ENCODE peak calls at places on chromosome 18, in seven cellular contexts. One of them, this sample, is unnamed.

GRCh38 chr18:47909484-47909883 is 21.0 kb downstream of the SMAD2 start:
- DNase-seq in GM12891: no peak
- DNase-seq in K562: no peak
- DNase-seq in SK-N-SH: no peak
- DNase-seq in GM12878: no peak
- DNase-seq in H1: no peak
- DNase-seq in HepG2: no peak
- DNase-seq in this sample: no peak

GRCh38 chr18:29925566-29925965 is 1117.0 kb downstream of the DSC3 start:
- DNase-seq in GM12891: no peak
- DNase-seq in K562: no peak
- DNase-seq in SK-N-SH: no peak
- DNase-seq in GM12878: no peak
- DNase-seq in H1: no peak
- DNase-seq in HepG2: no peak
- DNase-seq in this sample: no peak

GRCh38 chr18:39186008-39186407 is 1620.4 kb upstream of the CELF4 start:
- DNase-seq in GM12891: no peak
- DNase-seq in K562: no peak
- DNase-seq in SK-N-SH: no peak
- DNase-seq in GM12878: no peak
- DNase-seq in H1: no peak
- DNase-seq in HepG2: no peak
- DNase-seq in this sample: no peak

GRCh38 chr18:3594760-3595241 is 144.8 kb downstream of the TGIF1 start:
- DNase-seq in GM12891: no peak
- DNase-seq in K562: peak
- DNase-seq in SK-N-SH: no peak
- DNase-seq in GM12878: no peak
- DNase-seq in H1: no peak
- DNase-seq in HepG2: peak
- DNase-seq in this sample: no peak

GRCh38 chr18:26432651-26433424 is 115.5 kb downstream of the KCTD1 start:
- DNase-seq in GM12891: no peak
- DNase-seq in K562: no peak
- DNase-seq in SK-N-SH: no peak
- DNase-seq in GM12878: no peak
- DNase-seq in H1: peak
- DNase-seq in HepG2: no peak
- DNase-seq in this sample: no peak

GRCh38 chr18:70037453-70038061 is 89.9 kb upstream of the CD226 start:
- DNase-seq in GM12891: no peak
- DNase-seq in K562: peak
- DNase-seq in SK-N-SH: no peak
- DNase-seq in GM12878: no peak
- DNase-seq in H1: no peak
- DNase-seq in HepG2: no peak
- DNase-seq in this sample: no peak

GRCh38 chr18:60982296-60982695 is 350.9 kb upstream of the CDH20 start:
- DNase-seq in GM12891: no peak
- DNase-seq in K562: no peak
- DNase-seq in SK-N-SH: no peak
- DNase-seq in GM12878: no peak
- DNase-seq in H1: no peak
- DNase-seq in HepG2: no peak
- DNase-seq in this sample: no peak

GRCh38 chr18:3284501-3284900 is 22.6 kb downstream of the MYL12B start:
- DNase-seq in GM12891: no peak
- DNase-seq in K562: no peak
- DNase-seq in SK-N-SH: no peak
- DNase-seq in GM12878: no peak
- DNase-seq in H1: no peak
- DNase-seq in HepG2: no peak
- DNase-seq in this sample: no peak

GRCh38 chr18:40813116-40813515 is 1141.9 kb upstream of the PIK3C3 start:
- DNase-seq in GM12891: no peak
- DNase-seq in K562: no peak
- DNase-seq in SK-N-SH: no peak
- DNase-seq in GM12878: no peak
- DNase-seq in H1: no peak
- DNase-seq in HepG2: no peak
- DNase-seq in this sample: no peak

GRCh38 chr18:67243799-67244587 is 272.5 kb downstream of the DSEL start:
- DNase-seq in GM12891: no peak
- DNase-seq in K562: no peak
- DNase-seq in SK-N-SH: no peak
- DNase-seq in GM12878: no peak
- DNase-seq in H1: no peak
- DNase-seq in HepG2: no peak
- DNase-seq in this sample: no peak

GRCh38 chr18:77343846-77344527 is 94.3 kb downstream of the GALR1 start:
- DNase-seq in GM12891: no peak
- DNase-seq in K562: no peak
- DNase-seq in SK-N-SH: no peak
- DNase-seq in GM12878: no peak
- DNase-seq in H1: no peak
- DNase-seq in HepG2: no peak
- DNase-seq in this sample: no peak

GRCh38 chr18:11849845-11850747 is 1.1 kb upstream of the CHMP1B start:
- DNase-seq in GM12891: no peak
- DNase-seq in K562: peak
- DNase-seq in SK-N-SH: peak
- DNase-seq in GM12878: no peak
- DNase-seq in H1: peak
- DNase-seq in HepG2: peak
- DNase-seq in this sample: no peak

GRCh38 chr18:49241852-49242251 is 218.6 kb downstream of the DYM start:
- DNase-seq in GM12891: no peak
- DNase-seq in K562: no peak
- DNase-seq in SK-N-SH: no peak
- DNase-seq in GM12878: no peak
- DNase-seq in H1: no peak
- DNase-seq in HepG2: no peak
- DNase-seq in this sample: no peak

GRCh38 chr18:28834889-28835288 is 658.0 kb upstream of the CDH2 start:
- DNase-seq in GM12891: no peak
- DNase-seq in K562: no peak
- DNase-seq in SK-N-SH: no peak
- DNase-seq in GM12878: no peak
- DNase-seq in H1: no peak
- DNase-seq in HepG2: no peak
- DNase-seq in this sample: no peak

GRCh38 chr18:74896390-74896991 is 298.8 kb downstream of the ZNF407 start:
- DNase-seq in GM12891: no peak
- DNase-seq in K562: peak
- DNase-seq in SK-N-SH: peak
- DNase-seq in GM12878: no peak
- DNase-seq in H1: peak
- DNase-seq in HepG2: peak
- DNase-seq in this sample: peak

GRCh38 chr18:23619388-23619873 is 33.1 kb upstream of the NPC1 start:
- DNase-seq in GM12891: peak
- DNase-seq in K562: no peak
- DNase-seq in SK-N-SH: no peak
- DNase-seq in GM12878: no peak
- DNase-seq in H1: no peak
- DNase-seq in HepG2: no peak
- DNase-seq in this sample: no peak

GRCh38 chr18:76005632-76006031 is 489.4 kb downstream of the ZNF516 start:
- DNase-seq in GM12891: no peak
- DNase-seq in K562: no peak
- DNase-seq in SK-N-SH: peak
- DNase-seq in GM12878: no peak
- DNase-seq in H1: no peak
- DNase-seq in HepG2: no peak
- DNase-seq in this sample: no peak

GRCh38 chr18:79519751-79520472 is 124.2 kb downstream of the NFATC1 start:
- DNase-seq in GM12891: no peak
- DNase-seq in K562: peak
- DNase-seq in SK-N-SH: no peak
- DNase-seq in GM12878: no peak
- DNase-seq in H1: no peak
- DNase-seq in HepG2: no peak
- DNase-seq in this sample: no peak

GRCh38 chr18:48002933-48003365 is 72.5 kb upstream of the SMAD2 start:
- DNase-seq in GM12891: no peak
- DNase-seq in K562: no peak
- DNase-seq in SK-N-SH: no peak
- DNase-seq in GM12878: no peak
- DNase-seq in H1: no peak
- DNase-seq in HepG2: no peak
- DNase-seq in this sample: no peak

DNA sequence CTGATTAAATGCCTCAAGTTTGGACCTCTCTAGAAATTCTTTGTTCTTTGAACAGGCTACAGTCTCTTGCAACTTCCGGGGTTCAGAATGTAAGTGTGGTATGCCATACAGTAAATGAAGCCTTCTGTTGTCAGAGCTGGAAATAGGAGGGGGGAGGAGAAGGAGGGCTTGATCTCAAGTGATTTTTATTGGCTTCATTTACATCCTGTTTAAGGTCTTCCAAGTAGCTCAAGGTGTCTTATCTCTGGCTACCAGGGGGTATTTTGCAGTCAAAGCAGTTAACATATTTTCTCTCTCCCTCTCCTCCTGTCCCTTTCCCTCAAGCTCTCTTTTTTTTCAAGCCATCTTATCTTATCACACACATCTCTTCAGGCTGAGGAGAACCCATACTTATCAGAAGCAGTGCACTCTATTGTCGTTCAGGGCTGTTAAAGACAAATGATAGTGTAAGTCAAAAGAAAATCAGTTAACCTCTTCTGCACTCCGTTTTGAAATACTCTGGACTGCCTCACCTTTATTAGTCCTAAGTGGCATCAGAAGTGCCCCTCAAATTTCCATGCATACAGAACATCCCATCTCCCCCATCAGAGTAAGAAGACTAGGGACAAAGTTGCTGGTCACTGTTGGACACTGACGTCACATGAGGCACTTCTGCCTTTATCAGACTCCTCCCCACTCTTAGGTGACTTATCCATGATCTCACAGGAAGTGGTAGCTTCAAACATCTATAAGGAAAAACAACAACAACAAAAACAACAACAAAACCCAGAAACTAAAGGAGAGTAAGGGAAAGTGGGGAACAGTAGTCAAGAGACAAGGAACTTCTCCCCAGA is 112.1 kb downstream of the ZNF521 start:
- DNase-seq in GM12891: no peak
- DNase-seq in K562: peak
- DNase-seq in SK-N-SH: no peak
- DNase-seq in GM12878: no peak
- DNase-seq in H1: no peak
- DNase-seq in HepG2: no peak
- DNase-seq in this sample: no peak
- TF ChIP-seq POLR2AphosphoS5 in GM12891: no peak
- TF ChIP-seq POLR2AphosphoS5 in K562: peak
- TF ChIP-seq POLR2AphosphoS5 in SK-N-SH: no peak
- TF ChIP-seq POLR2AphosphoS5 in GM12878: no peak
- TF ChIP-seq POLR2AphosphoS5 in H1: no peak
- TF ChIP-seq POLR2AphosphoS5 in HepG2: no peak
- TF ChIP-seq POLR2AphosphoS5 in this sample: no peak

GRCh38 chr18:10424576-10425314 is 29.7 kb upstream of the APCDD1 start:
- DNase-seq in GM12891: no peak
- DNase-seq in K562: no peak
- DNase-seq in SK-N-SH: no peak
- DNase-seq in GM12878: no peak
- DNase-seq in H1: no peak
- DNase-seq in HepG2: no peak
- DNase-seq in this sample: no peak

GRCh38 chr18:10419420-10420103 is 34.9 kb upstream of the APCDD1 start:
- DNase-seq in GM12891: no peak
- DNase-seq in K562: peak
- DNase-seq in SK-N-SH: no peak
- DNase-seq in GM12878: no peak
- DNase-seq in H1: no peak
- DNase-seq in HepG2: no peak
- DNase-seq in this sample: no peak

GRCh38 chr18:10420561-10421352 is 33.7 kb upstream of the APCDD1 start:
- DNase-seq in GM12891: no peak
- DNase-seq in K562: no peak
- DNase-seq in SK-N-SH: no peak
- DNase-seq in GM12878: no peak
- DNase-seq in H1: no peak
- DNase-seq in HepG2: no peak
- DNase-seq in this sample: no peak

GRCh38 chr18:10421859-10422258 is 32.6 kb upstream of the APCDD1 start:
- DNase-seq in GM12891: no peak
- DNase-seq in K562: no peak
- DNase-seq in SK-N-SH: no peak
- DNase-seq in GM12878: no peak
- DNase-seq in H1: no peak
- DNase-seq in HepG2: no peak
- DNase-seq in this sample: no peak

DNA sequence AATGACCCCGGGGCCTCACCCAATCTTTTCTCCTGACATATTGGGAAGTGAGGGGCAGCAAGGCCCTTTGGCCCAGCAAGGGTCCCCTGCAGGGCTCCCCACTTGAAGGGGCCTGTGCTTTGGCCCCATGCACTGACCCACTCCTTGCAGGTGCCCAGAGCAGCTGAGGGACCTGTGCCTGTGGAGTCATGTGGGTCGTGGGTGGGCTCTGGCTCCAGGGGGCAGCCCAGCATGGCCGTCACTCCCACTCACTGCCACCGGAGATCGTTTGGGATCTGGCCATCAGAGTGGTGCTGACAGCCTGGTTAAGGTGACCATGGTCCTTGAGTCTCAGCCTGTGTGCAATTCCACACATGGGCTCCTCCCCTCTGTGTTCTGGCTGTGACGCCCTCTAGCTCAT is 31.7 kb upstream of the APCDD1 start:
- DNase-seq in GM12891: no peak
- DNase-seq in K562: no peak
- DNase-seq in SK-N-SH: no peak
- DNase-seq in GM12878: no peak
- DNase-seq in H1: no peak
- DNase-seq in HepG2: no peak
- DNase-seq in this sample: no peak
- TF ChIP-seq TAF1 in GM12891: no peak
- TF ChIP-seq TAF1 in K562: no peak
- TF ChIP-seq TAF1 in SK-N-SH: no peak
- TF ChIP-seq TAF1 in GM12878: no peak
- TF ChIP-seq TAF1 in H1: no peak
- TF ChIP-seq TAF1 in HepG2: no peak
- TF ChIP-seq TAF1 in this sample: no peak

DNA sequence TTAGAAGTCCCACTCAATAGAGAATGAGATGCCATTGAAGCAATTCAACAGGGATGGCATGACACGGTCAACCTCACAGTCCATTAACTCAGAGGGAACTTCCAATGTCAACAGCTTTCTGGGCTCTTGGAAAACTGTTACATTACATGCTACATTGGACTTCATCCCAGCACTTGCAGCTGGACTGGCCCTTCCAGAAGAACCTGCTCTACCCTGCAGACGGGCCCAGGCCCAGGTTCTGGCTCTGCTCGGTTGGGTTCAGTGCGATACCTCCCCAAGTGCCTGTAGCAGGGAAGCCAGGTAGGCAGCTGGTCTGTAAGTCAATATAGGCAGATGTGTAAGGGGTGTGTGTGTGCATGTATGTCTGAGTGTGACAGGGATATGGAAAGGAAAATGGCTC is 12.9 kb downstream of the LAMA1 start:
- DNase-seq in GM12891: no peak
- DNase-seq in K562: no peak
- DNase-seq in SK-N-SH: no peak
- DNase-seq in GM12878: no peak
- DNase-seq in H1: no peak
- DNase-seq in HepG2: no peak
- DNase-seq in this sample: no peak
- TF ChIP-seq POLR2AphosphoS5 in GM12891: no peak
- TF ChIP-seq POLR2AphosphoS5 in K562: no peak
- TF ChIP-seq POLR2AphosphoS5 in SK-N-SH: no peak
- TF ChIP-seq POLR2AphosphoS5 in GM12878: no peak
- TF ChIP-seq POLR2AphosphoS5 in H1: no peak
- TF ChIP-seq POLR2AphosphoS5 in HepG2: no peak
- TF ChIP-seq POLR2AphosphoS5 in this sample: no peak

GRCh38 chr18:59141294-59142068 is 1.8 kb downstream of the SEC11C start:
- DNase-seq in GM12891: no peak
- DNase-seq in K562: no peak
- DNase-seq in SK-N-SH: no peak
- DNase-seq in GM12878: no peak
- DNase-seq in H1: no peak
- DNase-seq in HepG2: peak
- DNase-seq in this sample: no peak
- TF ChIP-seq TAF1 in GM12891: no peak
- TF ChIP-seq TAF1 in K562: no peak
- TF ChIP-seq TAF1 in SK-N-SH: no peak
- TF ChIP-seq TAF1 in GM12878: no peak
- TF ChIP-seq TAF1 in H1: no peak
- TF ChIP-seq TAF1 in HepG2: peak
- TF ChIP-seq TAF1 in this sample: peak

This sample was measured in GM12892.